ENCODE peak calls at places on chromosomes 13 and 19, in ten cellular contexts. H is astrocyte of the spinal cord, Q is neural progenitor cell, U is breast epithelium, X is astrocyte of the cerebellum, M is uterus, G is brain microvascular endothelial cell, A is tibial nerve, B is IMR-90, N is psoas muscle. E is an unnamed sample.

GRCh38 chr19:39144487-39145071 is 19.0 kb downstream of the PAK4 start:
- DNase-seq in B (peak; percentile 22), H (peak; percentile 31), X (peak; percentile 27), G (no peak), A (no peak), M (no peak), U (no peak), N (no peak), Q (peak; percentile 62), E (no peak)

GRCh38 chr19:8336072-8336569 is 6.9 kb downstream of the KANK3 start:
- DNase-seq in M (no peak), N (no peak), Q (peak; percentile 29), A (no peak), G (no peak), X (no peak), B (no peak), H (no peak), U (no peak), E (no peak)

GRCh38 chr19:15247107-15248014 is 15.1 kb upstream of the EPHX3 start:
- DNase-seq in A (no peak), X (no peak), H (no peak), Q (no peak), M (no peak), U (no peak), B (no peak), N (no peak), G (no peak), E (no peak)

GRCh38 chr19:55082023-55082851 is 6.6 kb downstream of the EPS8L1 start:
- DNase-seq in B (peak; percentile 42), A (no peak), Q (peak; percentile 72), M (no peak), G (peak; percentile 57), U (no peak), N (no peak), X (no peak), H (peak; percentile 41), E (peak; percentile 66)

GRCh38 chr19:38666662-38667448 is 19.4 kb downstream of the ACTN4 start:
- DNase-seq in M (no peak), A (no peak), Q (peak; percentile 58), H (peak; percentile 79), G (peak; percentile 63), U (peak; percentile 65), N (peak; percentile 49), B (peak; percentile 81), X (peak; percentile 36), E (peak; percentile 77)

GRCh38 chr19:14472202-14472961 is 2.8 kb downstream of the PTGER1 start:
- DNase-seq in G (no peak), B (peak; percentile 18), Q (peak; percentile 88), M (peak; percentile 80), X (no peak), A (peak; percentile 68), U (peak; percentile 73), N (peak; percentile 76), H (peak; percentile 22), E (peak; percentile 83)

GRCh38 chr13:44292545-44292944 is 81.1 kb upstream of the SERP2 start:
- DNase-seq in H (no peak), M (no peak), U (no peak), A (no peak), X (no peak), G (no peak), N (no peak), B (no peak), Q (no peak), E (no peak)

GRCh38 chr19:19485161-19485997 is 30.0 kb downstream of the TSSK6 start:
- DNase-seq in Q (no peak), X (no peak), U (no peak), A (no peak), M (no peak), G (peak; percentile 11), N (no peak), H (peak; percentile 35), B (peak; percentile 68), E (peak; percentile 43)

GRCh38 chr13:24539500-24540165 is 27.1 kb upstream of the PARP4 start:
- DNase-seq in A (no peak), B (no peak), U (no peak), G (no peak), X (no peak), N (no peak), Q (no peak), M (no peak), H (no peak), E (no peak)
- TF ChIP-seq CTCF in A (no peak), B (no peak), U (no peak), G (no peak), X (no peak), N (no peak), Q (no peak), M (no peak), H (no peak), E (no peak)

GRCh38 chr19:53041366-53041765 is 3.2 kb upstream of the ERVV-2 start:
- DNase-seq in M (no peak), G (no peak), N (no peak), B (no peak), X (no peak), A (no peak), H (no peak), Q (no peak), U (no peak), E (no peak)

GRCh38 chr19:53034948-53035675 is 9.4 kb upstream of the ERVV-2 start:
- DNase-seq in H (no peak), X (no peak), N (no peak), U (no peak), M (no peak), Q (no peak), B (no peak), G (no peak), A (no peak), E (peak; percentile 28)

GRCh38 chr19:53034054-53034453 is 10.5 kb upstream of the ERVV-2 start:
- DNase-seq in M (no peak), G (no peak), N (no peak), U (no peak), A (no peak), X (no peak), H (no peak), B (no peak), Q (no peak), E (no peak)

DNA sequence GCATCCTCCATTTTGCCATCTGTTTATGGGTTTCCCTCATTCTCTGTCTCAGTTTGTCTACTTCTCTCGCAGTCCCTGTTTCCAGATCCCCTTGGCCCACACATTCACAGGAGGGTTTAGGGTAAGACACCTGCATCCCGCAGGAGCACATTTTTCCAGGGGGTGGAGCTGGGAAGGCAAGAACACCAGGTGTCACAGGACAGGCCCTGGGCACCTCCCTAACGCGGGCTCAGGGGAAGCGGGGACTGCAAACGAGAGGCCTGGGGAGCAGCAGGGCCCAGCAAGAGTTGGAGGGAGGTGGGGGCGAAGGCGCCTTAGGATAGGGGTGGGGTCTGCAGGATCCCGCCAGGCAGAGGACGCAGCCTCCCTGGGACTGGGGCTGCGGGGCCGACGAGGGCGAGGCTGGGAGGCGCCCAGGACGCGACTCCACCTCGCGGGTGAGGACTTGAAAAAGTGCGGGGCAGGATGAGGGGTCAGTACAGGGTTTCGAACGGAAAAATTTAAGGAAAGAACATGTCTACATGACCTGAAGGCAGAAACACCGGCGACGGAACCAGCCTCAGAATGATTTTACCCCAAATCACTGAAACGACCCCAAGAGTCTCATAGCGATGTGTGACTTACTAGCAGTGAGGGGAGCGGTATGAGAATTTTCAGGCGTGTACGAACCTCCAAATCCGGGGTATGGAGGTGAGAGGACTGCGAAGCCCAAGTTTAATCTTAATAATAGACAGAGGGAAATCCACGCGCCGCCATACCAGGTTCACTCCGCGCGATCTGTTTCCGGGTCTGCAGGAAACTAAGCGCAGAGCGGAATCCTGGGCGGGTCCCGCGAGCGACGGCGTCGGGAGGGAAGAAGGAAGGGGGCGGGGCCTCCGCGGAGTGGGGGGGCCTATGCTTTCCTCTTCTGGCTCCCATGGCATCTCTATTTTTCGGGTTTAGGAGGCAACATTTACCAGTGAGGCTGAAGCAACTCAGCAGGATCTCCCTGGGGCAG is 7.1 kb upstream of the ERVV-2 start:
- DNase-seq in B (peak; percentile 41), M (no peak), N (no peak), X (no peak), G (peak; percentile 56), H (peak; percentile 62), Q (peak; percentile 18), U (no peak), A (no peak), E (peak; percentile 58)
- H3K4me3 ChIP-seq in B (peak overlapping the region; percentile 53), M (no peak overlapping the region), N (peak overlapping the region; percentile 48), X (peak overlapping the region; percentile 39), G (peak overlapping the region; percentile 58), H (peak overlapping the region; percentile 62), Q (peak overlapping the region; percentile 33), U (peak overlapping the region; percentile 36), A (no peak overlapping the region), E (peak overlapping the region; percentile 55)

DNA sequence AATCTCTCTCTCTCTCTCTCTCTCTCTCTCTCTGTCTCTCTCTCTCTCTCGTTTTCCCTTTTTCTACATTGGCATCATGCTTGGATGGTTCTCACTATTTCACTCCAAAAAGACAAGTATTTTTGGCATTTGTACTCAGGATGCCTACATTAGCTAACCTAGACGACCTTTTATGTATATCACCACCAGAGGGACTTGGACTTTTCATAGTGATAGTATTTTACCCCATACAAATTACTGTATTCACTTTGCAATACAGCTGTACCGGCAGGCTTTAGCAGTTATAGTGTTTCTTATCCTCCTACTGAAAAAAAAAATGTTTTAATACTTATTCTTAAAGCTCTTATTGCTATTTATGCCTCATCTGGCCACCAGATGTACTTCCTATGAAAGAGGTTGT is 687.2 kb upstream of the KLHL1 start:
- DNase-seq in B (no peak), G (no peak), X (no peak), A (no peak), U (no peak), Q (no peak), M (no peak), H (no peak), N (no peak), E (no peak)
- TF ChIP-seq CTCF in B (no peak), G (no peak), X (no peak), A (no peak), U (no peak), Q (peak; percentile 27), M (no peak), H (no peak), N (no peak), E (no peak)

GRCh38 chr19:2307518-2308012 is 389 bp downstream of the LINGO3 start:
- DNase-seq in M (no peak), N (no peak), Q (no peak), H (no peak), U (no peak), B (no peak), G (no peak), X (no peak), A (no peak), E (no peak)

GRCh38 chr19:2309734-2310362 is 1.9 kb upstream of the LINGO3 start:
- DNase-seq in X (peak; percentile 15), B (peak; percentile 54), H (peak; percentile 45), N (no peak), A (no peak), Q (no peak), U (no peak), M (no peak), G (peak; percentile 18), E (peak; percentile 61)

GRCh38 chr19:2305974-2306806 is 1.8 kb downstream of the LINGO3 start:
- DNase-seq in Q (no peak), A (no peak), G (no peak), B (no peak), M (no peak), X (no peak), U (no peak), H (no peak), N (no peak), E (no peak)

GRCh38 chr19:2306971-2307370 is 983 bp downstream of the LINGO3 start:
- DNase-seq in Q (no peak), U (no peak), G (no peak), A (no peak), H (no peak), M (no peak), X (no peak), B (no peak), N (no peak), E (no peak)

DNA sequence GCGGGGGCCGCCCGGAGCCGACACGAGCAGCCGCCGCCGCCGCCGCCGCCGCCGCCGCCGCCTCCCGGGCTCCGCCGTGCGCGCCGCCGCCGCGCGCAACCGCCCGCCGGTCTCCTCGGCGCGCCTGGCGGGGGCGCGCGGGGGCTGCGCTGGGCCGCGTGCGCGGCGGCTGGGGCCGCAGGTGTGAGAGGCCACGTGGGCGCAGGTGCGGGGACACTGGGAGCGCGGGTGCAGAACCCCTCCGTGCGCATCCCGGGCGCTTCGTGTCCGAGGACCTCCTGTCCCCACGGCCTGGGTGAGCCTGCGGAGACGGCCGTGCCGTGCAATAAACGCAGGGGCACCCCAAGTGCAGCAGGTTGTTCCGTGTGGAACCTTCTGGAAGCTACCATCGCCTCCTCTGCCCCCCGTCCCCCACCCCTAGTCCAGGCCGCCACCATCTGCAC is at the start of gene LINGO3:
- DNase-seq in U (no peak), Q (peak; percentile 60), M (no peak), N (no peak), B (no peak), H (no peak), G (no peak), X (no peak), A (no peak), E (peak; percentile 21)
- H3K4me3 ChIP-seq in U (peak within 1 kb of the TSS; percentile 32), Q (peak within 1 kb of the TSS; percentile 45), M (no peak within 1 kb of the TSS), N (peak within 1 kb of the TSS; percentile 49), B (peak within 1 kb of the TSS; percentile 44), H (no peak within 1 kb of the TSS), G (no peak within 1 kb of the TSS), X (peak within 1 kb of the TSS; percentile 18), A (no peak within 1 kb of the TSS), E (no peak within 1 kb of the TSS)

E was measured in foreskin fibroblast.